ENCODE peak calls at places on chromosome 1, in five cellular contexts. One of them, this sample, is unnamed.

GRCh38 chr1:62352387-62352786 is 33.2 kb upstream of the KANK4 start:
- DNase-seq in sigmoid colon: no peak
- DNase-seq in GM12891: no peak
- DNase-seq in adrenal gland: no peak
- DNase-seq in stomach: no peak
- DNase-seq in this sample: no peak

GRCh38 chr1:90835172-90835660 is 118.1 kb upstream of the BARHL2 start:
- DNase-seq in sigmoid colon: no peak
- DNase-seq in GM12891: no peak
- DNase-seq in adrenal gland: no peak
- DNase-seq in stomach: no peak
- DNase-seq in this sample: no peak

GRCh38 chr1:78121650-78122210 is 76.0 kb downstream of the GIPC2 start:
- DNase-seq in sigmoid colon: no peak
- DNase-seq in GM12891: no peak
- DNase-seq in adrenal gland: no peak
- DNase-seq in stomach: no peak
- DNase-seq in this sample: no peak

GRCh38 chr1:102772831-102773230 is 335.5 kb downstream of the COL11A1 start:
- DNase-seq in sigmoid colon: no peak
- DNase-seq in GM12891: no peak
- DNase-seq in adrenal gland: no peak
- DNase-seq in stomach: no peak
- DNase-seq in this sample: no peak

GRCh38 chr1:115400891-115401290 is 62.8 kb upstream of the NGF start:
- DNase-seq in sigmoid colon: no peak
- DNase-seq in GM12891: no peak
- DNase-seq in adrenal gland: no peak
- DNase-seq in stomach: no peak
- DNase-seq in this sample: no peak

GRCh38 chr1:157099633-157100009 is at the start of gene ETV3L:
- DNase-seq in sigmoid colon: peak
- DNase-seq in GM12891: no peak
- DNase-seq in adrenal gland: no peak
- DNase-seq in stomach: no peak
- DNase-seq in this sample: no peak

GRCh38 chr1:206839857-206840256 is 25.6 kb upstream of the IL20 start:
- DNase-seq in sigmoid colon: no peak
- DNase-seq in GM12891: no peak
- DNase-seq in adrenal gland: no peak
- DNase-seq in stomach: no peak
- DNase-seq in this sample: no peak

GRCh38 chr1:158043232-158043631 is 49.8 kb downstream of the KIRREL1 start:
- DNase-seq in sigmoid colon: no peak
- DNase-seq in GM12891: no peak
- DNase-seq in adrenal gland: no peak
- DNase-seq in stomach: no peak
- DNase-seq in this sample: peak

GRCh38 chr1:182069028-182069466 is 7.5 kb upstream of the ZNF648 start:
- DNase-seq in sigmoid colon: no peak
- DNase-seq in GM12891: peak
- DNase-seq in adrenal gland: peak
- DNase-seq in stomach: peak
- DNase-seq in this sample: peak

GRCh38 chr1:201275266-201275666 is 8.0 kb upstream of the PKP1 start:
- DNase-seq in sigmoid colon: no peak
- DNase-seq in GM12891: no peak
- DNase-seq in adrenal gland: peak
- DNase-seq in stomach: peak
- DNase-seq in this sample: no peak

GRCh38 chr1:172980456-172980855 is 70.3 kb downstream of the TNFSF18 start:
- DNase-seq in sigmoid colon: no peak
- DNase-seq in GM12891: no peak
- DNase-seq in adrenal gland: no peak
- DNase-seq in stomach: no peak
- DNase-seq in this sample: no peak

GRCh38 chr1:248810000-248810726 is 15.6 kb downstream of the SH3BP5L start:
- DNase-seq in sigmoid colon: no peak
- DNase-seq in GM12891: no peak
- DNase-seq in adrenal gland: no peak
- DNase-seq in stomach: no peak
- DNase-seq in this sample: no peak

GRCh38 chr1:174077755-174078490 is 55.8 kb upstream of the RC3H1 start:
- DNase-seq in sigmoid colon: no peak
- DNase-seq in GM12891: no peak
- DNase-seq in adrenal gland: no peak
- DNase-seq in stomach: no peak
- DNase-seq in this sample: peak

GRCh38 chr1:14921057-14921456 is 232.5 kb upstream of the TMEM51 start:
- DNase-seq in sigmoid colon: no peak
- DNase-seq in GM12891: no peak
- DNase-seq in adrenal gland: peak
- DNase-seq in stomach: no peak
- DNase-seq in this sample: no peak

GRCh38 chr1:1307261-1307907 is 346 bp downstream of the ACAP3 start:
- DNase-seq in sigmoid colon: no peak
- DNase-seq in GM12891: no peak
- DNase-seq in adrenal gland: peak
- DNase-seq in stomach: no peak
- DNase-seq in this sample: peak

GRCh38 chr1:3902546-3902945 is 2.5 kb upstream of the C1orf174 start:
- DNase-seq in sigmoid colon: no peak
- DNase-seq in GM12891: no peak
- DNase-seq in adrenal gland: no peak
- DNase-seq in stomach: no peak
- DNase-seq in this sample: no peak

GRCh38 chr1:230251644-230252191 is 174.4 kb downstream of the PGBD5 start:
- DNase-seq in sigmoid colon: no peak
- DNase-seq in GM12891: no peak
- DNase-seq in adrenal gland: no peak
- DNase-seq in stomach: no peak
- DNase-seq in this sample: no peak

GRCh38 chr1:186681136-186681535 is 913 bp upstream of the PTGS2 start:
- DNase-seq in sigmoid colon: no peak
- DNase-seq in GM12891: no peak
- DNase-seq in adrenal gland: no peak
- DNase-seq in stomach: no peak
- DNase-seq in this sample: peak

GRCh38 chr1:196344462-196344861 is 263.8 kb downstream of the KCNT2 start:
- DNase-seq in sigmoid colon: no peak
- DNase-seq in GM12891: no peak
- DNase-seq in adrenal gland: no peak
- DNase-seq in stomach: no peak
- DNase-seq in this sample: no peak

GRCh38 chr1:240739139-240739538 is 127.2 kb upstream of the GREM2 start:
- DNase-seq in sigmoid colon: no peak
- DNase-seq in GM12891: no peak
- DNase-seq in adrenal gland: no peak
- DNase-seq in stomach: no peak
- DNase-seq in this sample: no peak

GRCh38 chr1:64080947-64081562 is 122.4 kb upstream of the UBE2U start:
- DNase-seq in sigmoid colon: no peak
- DNase-seq in GM12891: no peak
- DNase-seq in adrenal gland: peak
- DNase-seq in stomach: no peak
- DNase-seq in this sample: no peak

GRCh38 chr1:15418811-15419515 is 9.3 kb downstream of the EFHD2 start:
- DNase-seq in sigmoid colon: no peak
- DNase-seq in GM12891: no peak
- DNase-seq in adrenal gland: peak
- DNase-seq in stomach: peak
- DNase-seq in this sample: no peak

GRCh38 chr1:72498393-72498792 is 216.1 kb upstream of the NEGR1 start:
- DNase-seq in sigmoid colon: no peak
- DNase-seq in GM12891: no peak
- DNase-seq in adrenal gland: no peak
- DNase-seq in stomach: no peak
- DNase-seq in this sample: no peak

GRCh38 chr1:183992424-183992823 is 45.1 kb downstream of the COLGALT2 start:
- DNase-seq in sigmoid colon: no peak
- DNase-seq in GM12891: no peak
- DNase-seq in adrenal gland: no peak
- DNase-seq in stomach: no peak
- DNase-seq in this sample: no peak

GRCh38 chr1:48552903-48553626 is 81.1 kb upstream of the SPATA6 start:
- DNase-seq in sigmoid colon: no peak
- DNase-seq in GM12891: no peak
- DNase-seq in adrenal gland: no peak
- DNase-seq in stomach: no peak
- DNase-seq in this sample: no peak

GRCh38 chr1:94884101-94884875 is 42.6 kb downstream of the CNN3 start:
- DNase-seq in sigmoid colon: no peak
- DNase-seq in GM12891: no peak
- DNase-seq in adrenal gland: peak
- DNase-seq in stomach: peak
- DNase-seq in this sample: no peak

GRCh38 chr1:178941261-178941689 is 70.4 kb upstream of the ANGPTL1 start:
- DNase-seq in sigmoid colon: no peak
- DNase-seq in GM12891: no peak
- DNase-seq in adrenal gland: no peak
- DNase-seq in stomach: no peak
- DNase-seq in this sample: no peak

GRCh38 chr1:40849801-40850592 is 12.2 kb downstream of the CITED4 start:
- DNase-seq in sigmoid colon: peak
- DNase-seq in GM12891: peak
- DNase-seq in adrenal gland: peak
- DNase-seq in stomach: peak
- DNase-seq in this sample: peak

GRCh38 chr1:165828581-165829329 is 1.3 kb downstream of the UCK2 start:
- DNase-seq in sigmoid colon: peak
- DNase-seq in GM12891: peak
- DNase-seq in adrenal gland: peak
- DNase-seq in stomach: peak
- DNase-seq in this sample: peak

GRCh38 chr1:46394108-46394871 is at the start of gene FAAH:
- DNase-seq in sigmoid colon: peak
- DNase-seq in GM12891: no peak
- DNase-seq in adrenal gland: peak
- DNase-seq in stomach: peak
- DNase-seq in this sample: peak
- TF ChIP-seq POLR2A in sigmoid colon: no peak
- TF ChIP-seq POLR2A in GM12891: no peak
- TF ChIP-seq POLR2A in adrenal gland: peak
- TF ChIP-seq POLR2A in stomach: no peak
- TF ChIP-seq POLR2A in this sample: no peak

DNA sequence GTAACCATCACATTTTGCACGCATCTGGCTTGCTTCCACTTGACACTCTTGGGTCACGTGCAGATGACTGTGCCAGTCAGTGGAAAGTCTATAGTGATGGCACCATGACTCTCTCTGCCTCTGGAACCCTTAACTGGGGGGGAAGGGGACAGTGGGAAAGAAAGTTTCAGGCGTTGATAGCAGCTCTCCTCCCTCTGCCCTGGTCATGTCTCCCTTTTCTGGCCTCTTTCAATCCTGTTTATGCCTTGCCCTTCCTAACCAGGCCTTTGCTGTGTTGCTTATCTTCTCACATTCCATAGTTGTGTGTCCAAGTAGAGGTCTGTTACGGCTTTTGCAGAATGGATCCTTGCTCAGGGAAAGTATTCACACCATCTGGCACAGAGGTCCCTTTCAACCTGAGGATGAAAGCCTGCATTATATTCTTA is 93.5 kb downstream of the NRDC start:
- DNase-seq in sigmoid colon: no peak
- DNase-seq in GM12891: no peak
- DNase-seq in adrenal gland: no peak
- DNase-seq in stomach: no peak
- DNase-seq in this sample: no peak
- TF ChIP-seq POLR2A in sigmoid colon: no peak
- TF ChIP-seq POLR2A in GM12891: no peak
- TF ChIP-seq POLR2A in adrenal gland: no peak
- TF ChIP-seq POLR2A in stomach: no peak
- TF ChIP-seq POLR2A in this sample: no peak

GRCh38 chr1:12146343-12147112 is 20.3 kb upstream of the TNFRSF1B start:
- DNase-seq in sigmoid colon: no peak
- DNase-seq in GM12891: no peak
- DNase-seq in adrenal gland: no peak
- DNase-seq in stomach: no peak
- DNase-seq in this sample: no peak
- TF ChIP-seq POLR2A in sigmoid colon: no peak
- TF ChIP-seq POLR2A in GM12891: no peak
- TF ChIP-seq POLR2A in adrenal gland: no peak
- TF ChIP-seq POLR2A in stomach: no peak
- TF ChIP-seq POLR2A in this sample: no peak

GRCh38 chr1:209720326-209720725 is 15.7 kb downstream of the HSD11B1 start:
- DNase-seq in sigmoid colon: no peak
- DNase-seq in GM12891: no peak
- DNase-seq in adrenal gland: peak
- DNase-seq in stomach: no peak
- DNase-seq in this sample: no peak
- TF ChIP-seq POLR2A in sigmoid colon: no peak
- TF ChIP-seq POLR2A in GM12891: no peak
- TF ChIP-seq POLR2A in adrenal gland: no peak
- TF ChIP-seq POLR2A in stomach: no peak
- TF ChIP-seq POLR2A in this sample: no peak

GRCh38 chr1:35808376-35809155 is 750 bp downstream of the AGO4 start:
- DNase-seq in sigmoid colon: peak
- DNase-seq in GM12891: peak
- DNase-seq in adrenal gland: peak
- DNase-seq in stomach: peak
- DNase-seq in this sample: peak
- TF ChIP-seq POLR2A in sigmoid colon: no peak
- TF ChIP-seq POLR2A in GM12891: no peak
- TF ChIP-seq POLR2A in adrenal gland: no peak
- TF ChIP-seq POLR2A in stomach: no peak
- TF ChIP-seq POLR2A in this sample: peak

DNA sequence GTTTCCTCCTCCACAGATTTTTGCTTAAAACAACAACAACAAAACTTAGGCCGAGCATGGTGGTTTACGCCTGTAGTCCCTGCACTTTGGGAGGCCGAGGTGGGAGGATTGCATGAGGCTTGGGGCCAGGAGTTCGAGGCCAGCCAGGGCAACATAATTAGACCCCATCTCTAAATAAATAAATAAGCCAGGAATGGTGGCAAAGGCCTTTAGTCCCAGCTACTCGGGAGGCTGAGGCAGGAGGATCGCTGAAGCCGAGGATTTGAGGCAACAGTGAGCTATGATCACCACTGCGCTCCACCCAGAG is 1.3 kb upstream of the HP1BP3 start:
- DNase-seq in sigmoid colon: no peak
- DNase-seq in GM12891: no peak
- DNase-seq in adrenal gland: no peak
- DNase-seq in stomach: no peak
- DNase-seq in this sample: no peak
- TF ChIP-seq POLR2A in sigmoid colon: no peak
- TF ChIP-seq POLR2A in GM12891: no peak
- TF ChIP-seq POLR2A in adrenal gland: no peak
- TF ChIP-seq POLR2A in stomach: no peak
- TF ChIP-seq POLR2A in this sample: no peak